ENCODE peak calls at places on chromosomes 13 and 19, in four cellular contexts. B, I, H and Y are unnamed samples.

GRCh38 chr19:1123885-1124677 is 20.3 kb downstream of the GPX4 start:
- DNase-seq in B (no peak), H (no peak), I (no peak), Y (no peak)

GRCh38 chr19:53374743-53375142 is 9.2 kb downstream of the ZNF525 start:
- DNase-seq in I (no peak), B (no peak), H (no peak), Y (no peak)

GRCh38 chr19:58409010-58409790 is 751 bp downstream of the ZNF584 start:
- DNase-seq in I (no peak), H (peak), B (peak), Y (no peak)

GRCh38 chr19:45442927-45443461 is 19.3 kb upstream of the ERCC1 start:
- DNase-seq in H (peak), I (no peak), B (peak), Y (peak)

GRCh38 chr19:13881231-13881691 is 4.3 kb downstream of the NANOS3 start:
- DNase-seq in H (no peak), B (peak), I (no peak), Y (no peak)

GRCh38 chr13:22738357-22738756 is 442.4 kb upstream of the SGCG start:
- DNase-seq in H (no peak), I (no peak), B (no peak), Y (no peak)

GRCh38 chr19:35347171-35347929 is at the start of gene FFAR1:
- DNase-seq in B (peak), H (no peak), I (no peak), Y (peak)

GRCh38 chr19:5913739-5914357 is at the start of gene CAPS:
- DNase-seq in B (no peak), H (peak), I (no peak), Y (peak)

GRCh38 chr13:108495686-108496363 is 133.6 kb upstream of the MYO16 start:
- DNase-seq in B (peak), H (no peak), I (no peak), Y (no peak)

GRCh38 chr19:56740478-56740877 is 68.9 kb upstream of the ZNF835 start:
- DNase-seq in I (no peak), B (no peak), H (no peak), Y (no peak)

GRCh38 chr19:29795461-29795860 is 16.3 kb upstream of the CCNE1 start:
- DNase-seq in B (no peak), H (no peak), I (no peak), Y (no peak)

GRCh38 chr13:45219123-45219891 is 18.5 kb upstream of the KCTD4 start:
- DNase-seq in B (no peak), H (no peak), I (no peak), Y (no peak)

GRCh38 chr13:71770710-71771109 is 96.3 kb downstream of the DACH1 start:
- DNase-seq in I (no peak), H (no peak), B (no peak), Y (no peak)

GRCh38 chr13:92727118-92727517 is 499.5 kb upstream of the GPC6 start:
- DNase-seq in B (no peak), I (no peak), H (no peak), Y (no peak)

GRCh38 chr19:17309962-17310461 is 649 bp downstream of the DDA1 start:
- DNase-seq in H (no peak), B (no peak), I (no peak), Y (no peak)

GRCh38 chr19:3336680-3337523 is 29.5 kb upstream of the NFIC start:
- DNase-seq in B (no peak), H (peak), I (peak), Y (peak)

GRCh38 chr19:10839071-10840050 is 3.3 kb upstream of the TMED1 start:
- DNase-seq in B (no peak), H (no peak), I (no peak), Y (no peak)

GRCh38 chr13:111559612-111560423 is 239.4 kb downstream of the TEX29 start:
- DNase-seq in I (no peak), H (no peak), B (no peak), Y (no peak)

GRCh38 chr19:38194061-38194701 is 29.8 kb downstream of the DPF1 start:
- DNase-seq in B (no peak), I (no peak), H (no peak), Y (no peak)

GRCh38 chr13:52949744-52950143 is 78.9 kb upstream of the OLFM4 start:
- DNase-seq in B (no peak), I (no peak), H (peak), Y (no peak)

GRCh38 chr19:16581971-16582343 is 9.7 kb upstream of the SLC35E1 start:
- DNase-seq in B (no peak), H (no peak), I (peak), Y (no peak)

GRCh38 chr19:18401580-18402112 is 4.2 kb upstream of the LRRC25 start:
- DNase-seq in I (peak), B (no peak), H (peak), Y (peak)

GRCh38 chr13:67278230-67278629 is 48.1 kb upstream of the PCDH9 start:
- DNase-seq in B (no peak), I (no peak), H (no peak), Y (no peak)

GRCh38 chr19:7540761-7541480 is 5.4 kb downstream of the PNPLA6 start:
- DNase-seq in B (peak), H (no peak), I (no peak), Y (no peak)

GRCh38 chr13:110499621-110500281 is 61.8 kb downstream of the RAB20 start:
- DNase-seq in I (no peak), B (no peak), H (no peak), Y (no peak)

GRCh38 chr19:49214701-49215100 is 57.1 kb downstream of the TRPM4 start:
- DNase-seq in H (no peak), I (no peak), B (no peak), Y (no peak)
- TF ChIP-seq CTCF in H (no peak), I (no peak), B (no peak), Y (no peak)

GRCh38 chr13:20033486-20033885 is 75.0 kb downstream of the ZMYM2 start:
- DNase-seq in B (no peak), H (no peak), I (no peak), Y (no peak)

GRCh38 chr13:20037908-20038307 is 79.4 kb downstream of the ZMYM2 start:
- DNase-seq in H (no peak), B (no peak), I (no peak), Y (no peak)

DNA sequence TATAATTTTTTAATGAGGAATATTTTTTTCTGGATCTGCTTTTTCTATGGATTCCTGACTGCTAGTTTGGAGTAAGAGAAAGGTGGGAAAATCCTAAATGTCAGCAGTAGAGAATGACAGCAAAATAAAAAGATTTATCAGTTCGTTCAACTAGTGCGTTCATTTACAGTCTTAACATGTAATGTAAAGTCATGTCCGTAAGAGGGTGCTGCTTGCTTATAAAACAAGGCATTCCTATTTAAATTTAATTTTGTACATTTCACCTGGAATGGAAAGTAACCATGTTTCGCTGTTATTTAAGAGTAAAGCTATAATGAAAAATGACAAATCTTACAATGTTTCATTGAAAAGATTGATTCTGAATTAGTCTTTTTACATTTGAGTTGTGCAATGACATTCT is 76.6 kb downstream of the ZMYM2 start:
- DNase-seq in H (no peak), B (no peak), I (no peak), Y (no peak)
- TF ChIP-seq CTCF in H (no peak), B (no peak), I (no peak), Y (no peak)

DNA sequence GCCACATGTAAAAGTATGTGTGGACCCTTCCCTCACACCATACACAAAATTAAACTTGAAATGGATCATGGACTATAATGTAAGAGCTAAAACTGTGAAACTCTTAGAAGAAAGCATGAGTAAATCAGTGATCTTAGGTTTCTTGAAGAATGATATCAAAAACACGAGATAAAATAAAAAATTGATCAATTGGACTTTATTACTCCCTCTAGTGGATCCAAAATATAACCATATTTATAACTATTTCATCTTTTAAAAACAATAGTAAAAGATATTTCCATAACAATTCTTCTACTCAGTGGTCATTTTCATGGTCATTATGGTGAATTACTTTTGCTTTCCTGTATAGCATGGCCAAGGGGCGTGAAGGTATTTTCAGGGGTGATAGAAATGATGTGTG is 174.6 kb upstream of the LSM14A start:
- DNase-seq in B (no peak), H (no peak), I (no peak), Y (no peak)
- TF ChIP-seq CTCF in B (peak), H (no peak), I (no peak), Y (no peak)

GRCh38 chr19:49588370-49589122 is 2.4 kb upstream of the PRR12 start:
- DNase-seq in B (no peak), H (no peak), I (no peak), Y (no peak)

GRCh38 chr19:49591731-49592485 is 926 bp downstream of the PRR12 start:
- DNase-seq in H (peak), B (peak), I (no peak), Y (peak)

GRCh38 chr19:49589391-49589790 is 1.6 kb upstream of the PRR12 start:
- DNase-seq in I (no peak), B (no peak), H (no peak), Y (no peak)

GRCh38 chr19:49590971-49591730 is at the start of gene PRR12:
- DNase-seq in I (no peak), B (peak), H (peak), Y (peak)

DNA sequence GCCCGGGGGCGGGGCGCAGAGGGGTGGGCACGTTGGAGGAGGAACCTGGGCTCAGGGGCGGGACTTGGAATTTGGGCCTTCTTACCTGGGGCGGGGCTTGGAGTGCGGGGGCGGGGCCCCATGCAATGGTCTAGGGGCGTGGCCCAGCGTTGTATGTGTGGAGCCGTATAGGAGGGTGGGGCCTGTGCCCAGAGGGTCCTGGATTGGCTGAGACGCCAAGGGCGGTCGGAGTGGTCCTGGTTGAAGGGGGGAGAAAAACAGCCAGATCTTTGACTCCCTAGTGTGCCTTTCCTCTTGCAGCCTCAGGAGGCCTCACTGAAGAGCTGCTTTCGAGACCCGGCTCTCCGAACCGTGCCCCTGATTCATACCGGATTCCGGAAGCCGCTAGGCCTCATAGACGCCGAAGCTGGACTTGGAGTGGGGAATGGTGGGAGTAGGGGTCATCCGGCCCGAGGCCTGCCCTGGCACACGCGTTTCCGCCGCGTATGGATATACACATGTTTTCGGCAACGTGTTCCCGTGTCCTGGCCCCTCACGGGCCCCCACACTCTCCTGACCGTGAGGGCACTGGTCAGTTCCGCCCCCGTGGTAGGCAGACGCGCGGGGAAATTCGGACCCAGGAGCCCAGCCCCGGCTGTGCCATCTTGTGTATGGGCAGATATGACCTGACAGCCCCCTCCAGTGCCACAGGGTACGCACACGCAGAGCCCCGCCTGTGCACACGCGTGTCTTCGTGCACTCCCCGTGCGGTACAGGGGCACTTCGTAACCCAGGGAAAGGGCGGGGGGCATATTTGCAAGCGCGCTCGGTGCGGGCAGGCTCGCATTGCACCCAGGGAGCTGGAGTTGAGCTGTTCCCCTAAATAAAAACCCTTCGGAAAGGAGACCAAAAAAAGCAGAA is 661 bp upstream of the PRR12 start:
- DNase-seq in H (peak), B (peak), I (peak), Y (peak)
- TF ChIP-seq CTCF in H (no peak), B (no peak), I (no peak), Y (no peak)

GRCh38 chr19:48455171-48455907 is at the start of gene KCNJ14:
- DNase-seq in I (no peak), B (no peak), H (no peak), Y (no peak)

GRCh38 chr19:48455908-48456562 is 661 bp downstream of the KCNJ14 start:
- DNase-seq in I (no peak), H (no peak), B (no peak), Y (no peak)

GRCh38 chr19:48454150-48454730 is 1.1 kb upstream of the KCNJ14 start:
- DNase-seq in H (no peak), B (no peak), I (no peak), Y (no peak)

GRCh38 chr19:48458016-48458415 is 2.6 kb downstream of the KCNJ14 start:
- DNase-seq in B (no peak), H (no peak), I (no peak), Y (no peak)

GRCh38 chr19:48456864-48457263 is 1.5 kb downstream of the KCNJ14 start:
- DNase-seq in B (no peak), I (no peak), H (no peak), Y (no peak)
- TF ChIP-seq CTCF in B (no peak), I (no peak), H (no peak), Y (no peak)

GRCh38 chr13:65287405-65287804 is 1942.7 kb downstream of the PCDH9 start:
- DNase-seq in H (no peak), I (no peak), B (no peak), Y (no peak)

GRCh38 chr13:65293530-65294198 is 1936.5 kb downstream of the PCDH9 start:
- DNase-seq in B (no peak), H (no peak), I (no peak), Y (no peak)

GRCh38 chr13:65292488-65292901 is 1937.6 kb downstream of the PCDH9 start:
- DNase-seq in B (peak), I (no peak), H (no peak), Y (no peak)
- TF ChIP-seq CTCF in B (no peak), I (no peak), H (no peak), Y (no peak)

GRCh38 chr13:78317030-78317429 is 286.3 kb downstream of the POU4F1 start:
- DNase-seq in H (no peak), I (no peak), B (no peak), Y (no peak)
- TF ChIP-seq CTCF in H (no peak), I (no peak), B (peak), Y (no peak)

GRCh38 chr13:106033634-106034033 is 501.8 kb downstream of the EFNB2 start:
- DNase-seq in H (no peak), I (no peak), B (no peak), Y (no peak)
- TF ChIP-seq CTCF in H (no peak), I (no peak), B (peak), Y (no peak)

GRCh38 chr19:49875177-49875576 is 2.0 kb downstream of the AKT1S1 start:
- DNase-seq in I (no peak), H (no peak), B (no peak), Y (no peak)

GRCh38 chr19:49875801-49876421 is 1.2 kb downstream of the AKT1S1 start:
- DNase-seq in I (peak), H (peak), B (peak), Y (peak)

GRCh38 chr19:49873834-49874233 is 3.3 kb downstream of the AKT1S1 start:
- DNase-seq in B (no peak), I (no peak), H (no peak), Y (no peak)

GRCh38 chr19:49873149-49873521 is 4.0 kb downstream of the AKT1S1 start:
- DNase-seq in B (no peak), H (no peak), I (no peak), Y (no peak)

GRCh38 chr19:49874503-49875157 is 2.5 kb downstream of the AKT1S1 start:
- DNase-seq in B (no peak), H (no peak), I (no peak), Y (no peak)
- TF ChIP-seq CTCF in B (no peak), H (no peak), I (no peak), Y (no peak)

GRCh38 chr13:99386911-99387788 is 80.0 kb upstream of the GPR183 start:
- DNase-seq in H (peak), I (no peak), B (peak), Y (no peak)
- TF ChIP-seq CTCF in H (no peak), I (peak), B (peak), Y (peak)